ENCODE peak calls at places on chromosomes 6 and 20, in five cellular contexts. L is HCT116, Z is K562, P is H1, I is HepG2. T is an unnamed sample.

GRCh38 chr6:150043096-150043495 is 17.8 kb upstream of the RAET1L start:
- DNase-seq in L (no peak), Z (no peak), P (no peak), I (no peak), T (no peak)

GRCh38 chr6:97175806-97176205 is 107.2 kb downstream of the MMS22L start:
- DNase-seq in L (no peak), Z (no peak), P (no peak), I (no peak), T (no peak)

GRCh38 chr6:75437451-75438185 is 56.0 kb downstream of the FILIP1 start:
- DNase-seq in L (no peak), Z (no peak), P (no peak), I (no peak), T (no peak)

GRCh38 chr20:25533920-25534700 is 51.2 kb downstream of the NINL start:
- DNase-seq in L (no peak), Z (no peak), P (no peak), I (no peak), T (no peak)

GRCh38 chr20:53914861-53915458 is 155.4 kb downstream of the BCAS1 start:
- DNase-seq in L (no peak), Z (no peak), P (no peak), I (no peak), T (no peak)

GRCh38 chr20:51164732-51165530 is 142.0 kb upstream of the KCNG1 start:
- DNase-seq in L (no peak), Z (no peak), P (peak; percentile 32), I (no peak), T (no peak)

GRCh38 chr6:35050291-35050987 is 90.7 kb downstream of the TCP11 start:
- DNase-seq in L (no peak), Z (no peak), P (no peak), I (no peak), T (no peak)

GRCh38 chr6:46894429-46894828 is 27.3 kb downstream of the ADGRF5 start:
- DNase-seq in L (no peak), Z (no peak), P (no peak), I (no peak), T (no peak)

GRCh38 chr6:42342011-42342553 is 109.6 kb downstream of the TRERF1 start:
- DNase-seq in L (no peak), Z (no peak), P (no peak), I (no peak), T (no peak)

GRCh38 chr6:170291271-170292110 is 613 bp upstream of the DLL1 start:
- DNase-seq in L (no peak), Z (no peak), P (peak; percentile 88), I (no peak), T (no peak)

GRCh38 chr20:14410869-14411555 is 73.6 kb upstream of the FLRT3 start:
- DNase-seq in L (no peak), Z (no peak), P (no peak), I (no peak), T (no peak)

GRCh38 chr6:37171141-37171969 is 1.4 kb downstream of the PIM1 start:
- DNase-seq in L (no peak), Z (no peak), P (peak; percentile 60), I (no peak), T (no peak)

GRCh38 chr6:36609582-36609981 is 15.4 kb downstream of the SRSF3 start:
- DNase-seq in L (no peak), Z (no peak), P (no peak), I (no peak), T (no peak)

GRCh38 chr20:23039885-23040508 is 4.9 kb downstream of the SSTR4 start:
- DNase-seq in L (no peak), Z (no peak), P (no peak), I (no peak), T (no peak)

GRCh38 chr6:165791876-165792437 is 128.9 kb upstream of the PDE10A start:
- DNase-seq in L (no peak), Z (no peak), P (no peak), I (no peak), T (no peak)

GRCh38 chr6:145028144-145028818 is 707.0 kb downstream of the EPM2A start:
- DNase-seq in L (peak; percentile 71), Z (no peak), P (no peak), I (peak; percentile 11), T (no peak)

GRCh38 chr6:107460074-107460631 is 789 bp upstream of the PDSS2 start:
- DNase-seq in L (no peak), Z (no peak), P (no peak), I (no peak), T (no peak)

GRCh38 chr6:159360306-159360705 is 191.1 kb downstream of the FNDC1 start:
- DNase-seq in L (no peak), Z (no peak), P (no peak), I (no peak), T (no peak)

GRCh38 chr20:9792674-9793073 is 46.2 kb downstream of the PAK5 start:
- DNase-seq in L (no peak), Z (no peak), P (no peak), I (no peak), T (no peak)

GRCh38 chr20:2283706-2284423 is 11.9 kb upstream of the TGM3 start:
- DNase-seq in L (no peak), Z (no peak), P (no peak), I (no peak), T (no peak)

GRCh38 chr6:33313709-33314514 is at the start of gene TAPBP:
- DNase-seq in L (no peak), Z (peak; percentile 62), P (peak; percentile 74), I (peak; percentile 55), T (no peak)

GRCh38 chr20:35607003-35607735 is 8.5 kb upstream of the SPAG4 start:
- DNase-seq in L (no peak), Z (no peak), P (no peak), I (no peak), T (no peak)

GRCh38 chr20:62898970-62899632 is 27.2 kb downstream of the DIDO1 start:
- DNase-seq in L (no peak), Z (no peak), P (no peak), I (no peak), T (no peak)

GRCh38 chr6:118706702-118707101 is 55.3 kb upstream of the CEP85L start:
- DNase-seq in L (no peak), Z (no peak), P (no peak), I (no peak), T (no peak)

GRCh38 chr20:46709459-46710148 is at the start of gene SLC2A10:
- DNase-seq in L (no peak), Z (peak; percentile 54), P (peak; percentile 78), I (peak; percentile 53), T (no peak)

GRCh38 chr6:110816110-110816409 is 791 bp upstream of the CDK19 start:
- DNase-seq in L (no peak), Z (no peak), P (no peak), I (no peak), T (no peak)

GRCh38 chr6:101876431-101876830 is 482.9 kb downstream of the GRIK2 start:
- DNase-seq in L (no peak), Z (no peak), P (no peak), I (no peak), T (no peak)

GRCh38 chr6:93104195-93104817 is 315.1 kb downstream of the EPHA7 start:
- DNase-seq in L (no peak), Z (no peak), P (no peak), I (no peak), T (no peak)

GRCh38 chr6:55980627-55981211 is 105.3 kb upstream of the BMP5 start:
- DNase-seq in L (peak; percentile 18), Z (no peak), P (peak; percentile 54), I (peak; percentile 42), T (no peak)

GRCh38 chr6:10587694-10588392 is 66.7 kb downstream of the GCNT2 start:
- DNase-seq in L (no peak), Z (no peak), P (no peak), I (no peak), T (no peak)

GRCh38 chr20:40682104-40683045 is 6.7 kb downstream of the MAFB start:
- DNase-seq in L (no peak), Z (no peak), P (peak; percentile 60), I (peak; percentile 78), T (no peak)

GRCh38 chr6:30821862-30822784 is 62.2 kb upstream of the DDR1 start:
- DNase-seq in L (no peak), Z (peak; percentile 53), P (no peak), I (peak; percentile 70), T (no peak)

GRCh38 chr6:48111143-48111506 is at the start of gene PTCHD4:
- DNase-seq in L (peak; percentile 13), Z (no peak), P (no peak), I (peak; percentile 86), T (no peak)

GRCh38 chr6:105601541-105602174 is 198.8 kb upstream of the PREP start:
- DNase-seq in L (no peak), Z (no peak), P (no peak), I (peak; percentile 36), T (peak; percentile 99)
- TF ChIP-seq CEBPB in L (no peak), Z (peak; percentile 83), P (peak; percentile 28), I (peak; percentile 82), T (peak; percentile 88)

GRCh38 chr20:21102691-21103311 is 3.4 kb downstream of the LINC00237 start:
- DNase-seq in L (no peak), Z (no peak), P (peak; percentile 75), I (no peak), T (no peak)

GRCh38 chr20:21102252-21102609 is 3.9 kb downstream of the LINC00237 start:
- DNase-seq in L (no peak), Z (no peak), P (peak; percentile 76), I (no peak), T (no peak)

GRCh38 chr20:21100590-21101452 is 5.3 kb downstream of the LINC00237 start:
- DNase-seq in L (no peak), Z (no peak), P (peak; percentile 80), I (no peak), T (no peak)

GRCh38 chr20:21101453-21102251 is 4.5 kb downstream of the LINC00237 start:
- DNase-seq in L (no peak), Z (no peak), P (peak; percentile 76), I (no peak), T (no peak)

GRCh38 chr20:21099653-21100589 is 6.2 kb downstream of the LINC00237 start:
- DNase-seq in L (no peak), Z (peak; percentile 15), P (peak; percentile 68), I (no peak), T (no peak)
- TF ChIP-seq EZH2 in L (no peak), Z (no peak), P (peak; percentile 26), I (no peak), T (no peak)

GRCh38 chr20:33233129-33233774 is 2.5 kb upstream of the BPIFA1 start:
- DNase-seq in L (no peak), Z (no peak), P (peak; percentile 54), I (peak; percentile 21), T (no peak)
- TF ChIP-seq CEBPB in L (no peak), Z (no peak), P (no peak), I (no peak), T (no peak)

DNA sequence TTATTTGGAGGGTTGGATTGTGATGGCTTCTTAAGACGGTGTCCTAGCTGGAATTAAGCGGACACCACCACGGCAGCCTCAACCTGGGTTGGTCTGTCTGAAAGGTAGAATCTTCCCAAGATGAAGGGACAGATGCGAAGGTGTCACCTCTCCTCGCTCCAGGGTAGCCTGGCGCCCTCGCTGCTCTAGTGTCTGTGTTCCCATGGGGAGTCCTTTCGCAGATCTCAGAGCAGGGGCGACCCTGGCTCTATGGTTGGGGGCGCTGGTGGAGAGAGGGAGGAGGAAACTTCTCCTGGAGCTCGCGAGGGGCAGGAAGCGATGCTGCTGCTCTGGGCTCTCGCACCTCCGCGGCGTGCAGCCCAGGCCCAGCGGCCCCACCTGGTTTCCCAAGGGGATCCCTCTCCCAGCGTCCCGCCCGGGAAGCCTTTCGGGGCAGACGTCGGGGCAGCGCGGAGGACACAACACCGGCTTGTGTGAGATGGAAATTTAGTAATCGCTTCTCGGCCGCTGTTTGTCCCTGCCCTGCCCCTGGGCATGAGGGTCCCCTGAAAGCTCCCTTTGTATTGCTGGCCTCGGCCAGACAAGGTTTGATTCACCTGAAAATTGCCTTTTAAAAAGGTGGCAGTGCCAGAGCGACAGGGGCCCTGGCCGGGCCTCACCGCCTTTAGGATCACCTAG is 1.8 kb downstream of the RSPO3 start:
- DNase-seq in L (no peak), Z (no peak), P (peak; percentile 70), I (no peak), T (no peak)
- TF ChIP-seq EZH2 in L (no peak), Z (no peak), P (peak; percentile 94), I (no peak), T (no peak)